ENCODE peak calls at places on chromosomes 16 and 17, in nine cellular contexts. I is GM23248, J is ovary, L is adipocyte, O is left ventricle myocardium inferior, B is lower leg skin, G is heart left ventricle, S is tibial artery, V is OCI-LY7. M is an unnamed sample.
A peak's percentile ranks its signal among the peaks of the same experiment; 100 is the strongest.

GRCh38 chr16:49094471-49094870 is 187.2 kb downstream of the CBLN1 start:
- DNase-seq in I (no peak), J (no peak), L (no peak), O (no peak), B (no peak), G (no peak), S (no peak), V (no peak), M (no peak)

GRCh38 chr17:66302761-66303626 is 581 bp downstream of the PRKCA start:
- DNase-seq in I (peak; percentile 74), J (peak; percentile 65), L (peak; percentile 65), O (peak; percentile 47), B (no peak), G (peak; percentile 53), S (peak; percentile 36), V (peak; percentile 57), M (no peak)

GRCh38 chr17:73910216-73910615 is 266.0 kb upstream of the SDK2 start:
- DNase-seq in I (no peak), J (no peak), L (no peak), O (no peak), B (no peak), G (no peak), S (no peak), V (peak; percentile 22), M (no peak)

GRCh38 chr16:70162041-70162451 is 11.5 kb upstream of the CLEC18C start:
- DNase-seq in I (peak; percentile 88), J (no peak), L (peak; percentile 67), O (no peak), B (peak; percentile 9), G (no peak), S (no peak), V (no peak), M (no peak)

GRCh38 chr17:72588961-72589360 is 468.1 kb downstream of the SOX9 start:
- DNase-seq in I (no peak), J (no peak), L (no peak), O (no peak), B (peak; percentile 43), G (no peak), S (no peak), V (no peak), M (no peak)

GRCh38 chr17:37726891-37727780 is 17.7 kb downstream of the HNF1B start:
- DNase-seq in I (no peak), J (no peak), L (no peak), O (no peak), B (no peak), G (no peak), S (no peak), V (no peak), M (no peak)

GRCh38 chr17:53353919-53354351 is 468.8 kb upstream of the KIF2B start:
- DNase-seq in I (no peak), J (no peak), L (no peak), O (no peak), B (peak; percentile 15), G (no peak), S (no peak), V (no peak), M (no peak)

GRCh38 chr17:61201211-61201610 is 198.4 kb upstream of the TBX2 start:
- DNase-seq in I (peak; percentile 91), J (no peak), L (peak; percentile 89), O (no peak), B (no peak), G (no peak), S (no peak), V (no peak), M (no peak)

GRCh38 chr17:45307290-45308015 is 9.4 kb downstream of the MAP3K14 start:
- DNase-seq in I (peak; percentile 93), J (peak; percentile 50), L (peak; percentile 94), O (no peak), B (peak; percentile 63), G (no peak), S (peak; percentile 46), V (peak; percentile 77), M (no peak)
- H3K4me3 ChIP-seq in I (peak overlapping the region; percentile 25), J (no peak overlapping the region), L (peak overlapping the region; percentile 63), O (no peak overlapping the region), B (no peak overlapping the region), G (no peak overlapping the region), S (no peak overlapping the region), V (peak overlapping the region; percentile 6), M (no peak overlapping the region)

GRCh38 chr16:1344499-1344898 is 7.2 kb downstream of the TSR3 start:
- DNase-seq in I (no peak), J (no peak), L (no peak), O (no peak), B (no peak), G (no peak), S (no peak), V (no peak), M (no peak)

GRCh38 chr16:1343428-1344242 is 8.0 kb downstream of the TSR3 start:
- DNase-seq in I (no peak), J (no peak), L (no peak), O (no peak), B (no peak), G (no peak), S (no peak), V (no peak), M (no peak)

GRCh38 chr16:1341495-1342388 is 8.3 kb downstream of the BAIAP3 start:
- DNase-seq in I (no peak), J (no peak), L (no peak), O (no peak), B (no peak), G (no peak), S (no peak), V (no peak), M (no peak)

GRCh38 chr16:1340730-1341494 is 7.5 kb downstream of the BAIAP3 start:
- DNase-seq in I (no peak), J (no peak), L (no peak), O (no peak), B (no peak), G (no peak), S (no peak), V (no peak), M (no peak)

GRCh38 chr16:1342526-1343427 is 8.9 kb downstream of the TSR3 start:
- DNase-seq in I (peak; percentile 86), J (peak; percentile 75), L (peak; percentile 56), O (peak; percentile 92), B (peak; percentile 92), G (peak; percentile 95), S (peak; percentile 84), V (peak; percentile 98), M (peak; percentile 94)
- H3K4me3 ChIP-seq in I (no peak overlapping the region), J (no peak overlapping the region), L (no peak overlapping the region), O (peak overlapping the region; percentile 63), B (no peak overlapping the region), G (no peak overlapping the region), S (peak overlapping the region; percentile 46), V (peak overlapping the region; percentile 57), M (peak overlapping the region; percentile 45)

GRCh38 chr16:4372315-4372577 is 598 bp downstream of the VASN start:
- DNase-seq in I (no peak), J (no peak), L (no peak), O (no peak), B (no peak), G (no peak), S (no peak), V (no peak), M (no peak)

GRCh38 chr16:4372578-4373355 is 1.1 kb downstream of the VASN start:
- DNase-seq in I (peak; percentile 95), J (peak; percentile 63), L (peak; percentile 50), O (peak; percentile 30), B (no peak), G (no peak), S (peak; percentile 68), V (peak; percentile 57), M (no peak)

GRCh38 chr16:4370151-4370550 is 1.5 kb upstream of the VASN start:
- DNase-seq in I (no peak), J (no peak), L (no peak), O (no peak), B (no peak), G (no peak), S (no peak), V (no peak), M (no peak)

GRCh38 chr16:4370570-4371480 is 823 bp upstream of the VASN start:
- DNase-seq in I (peak; percentile 77), J (peak; percentile 94), L (peak; percentile 85), O (peak; percentile 75), B (no peak), G (peak; percentile 87), S (peak; percentile 94), V (no peak), M (no peak)

GRCh38 chr16:4371481-4372314 is at the start of gene VASN:
- DNase-seq in I (peak; percentile 90), J (peak; percentile 95), L (peak; percentile 94), O (peak; percentile 83), B (peak; percentile 67), G (peak; percentile 82), S (peak; percentile 82), V (peak; percentile 64), M (peak; percentile 32)
- H3K4me3 ChIP-seq in I (peak within 1 kb of the TSS; percentile 100), J (peak within 1 kb of the TSS; percentile 78), L (peak within 1 kb of the TSS; percentile 98), O (peak within 1 kb of the TSS; percentile 75), B (peak within 1 kb of the TSS; percentile 35), G (peak within 1 kb of the TSS; percentile 36), S (peak within 1 kb of the TSS; percentile 61), V (peak within 1 kb of the TSS; percentile 54), M (peak within 1 kb of the TSS; percentile 13)

GRCh38 chr16:67184453-67185002 is 765 bp upstream of the MATCAP1 start:
- DNase-seq in I (no peak), J (no peak), L (no peak), O (no peak), B (no peak), G (no peak), S (no peak), V (no peak), M (no peak)

GRCh38 chr16:67183627-67184452 is at the start of gene MATCAP1:
- DNase-seq in I (peak; percentile 98), J (peak; percentile 99), L (peak; percentile 98), O (peak; percentile 93), B (peak; percentile 97), G (peak; percentile 97), S (peak; percentile 97), V (peak; percentile 97), M (peak; percentile 98)

GRCh38 chr16:67185866-67186134 is 2.0 kb upstream of the MATCAP1 start:
- DNase-seq in I (no peak), J (no peak), L (no peak), O (no peak), B (no peak), G (no peak), S (no peak), V (no peak), M (no peak)

GRCh38 chr16:67186550-67186950 is 2.8 kb upstream of the MATCAP1 start:
- DNase-seq in I (peak; percentile 61), J (peak; percentile 42), L (peak; percentile 41), O (no peak), B (no peak), G (no peak), S (no peak), V (no peak), M (no peak)

DNA sequence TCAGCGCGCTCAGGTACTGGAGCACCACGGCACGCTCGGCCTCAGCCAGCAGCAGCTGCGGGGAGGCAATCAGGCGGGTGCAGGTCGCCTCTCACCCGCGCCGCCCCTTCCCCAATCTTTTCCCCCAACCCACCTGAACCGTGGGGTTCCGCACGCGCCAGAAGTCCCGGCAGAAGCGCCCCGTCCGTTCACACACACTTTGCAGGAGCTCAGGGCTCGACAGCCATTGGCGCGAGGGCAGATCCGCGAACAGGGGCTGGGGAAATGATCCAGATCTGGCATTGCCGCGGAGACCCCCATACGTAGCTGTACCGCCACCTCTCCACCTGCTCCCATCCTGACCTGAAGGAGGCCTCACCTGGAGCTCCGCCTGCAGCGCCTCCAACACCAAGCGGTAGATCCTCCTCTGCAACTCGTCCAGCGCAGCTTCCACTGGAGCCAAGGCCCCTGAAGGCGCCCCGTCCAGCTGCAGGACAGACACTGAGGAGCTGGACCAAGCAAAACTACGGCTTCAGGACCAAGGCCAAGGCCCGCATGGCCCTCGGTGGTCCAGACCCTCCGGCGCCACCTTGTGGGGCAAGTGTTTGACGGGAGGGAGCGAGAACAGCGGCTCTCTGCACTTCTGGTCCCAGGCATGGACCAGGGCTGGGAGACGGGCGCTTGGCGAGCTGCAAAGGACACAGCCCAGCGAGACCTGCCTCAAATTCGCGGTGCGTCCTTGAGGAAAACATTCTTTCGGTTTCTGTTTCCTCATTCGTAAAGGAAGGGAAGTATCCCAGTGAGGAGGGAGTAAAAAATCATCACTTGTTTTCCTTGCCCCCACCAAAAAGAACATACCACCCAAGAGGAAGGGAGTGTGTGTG is 1.5 kb upstream of the MATCAP1 start:
- DNase-seq in I (peak; percentile 96), J (peak; percentile 97), L (peak; percentile 98), O (peak; percentile 93), B (peak; percentile 83), G (peak; percentile 93), S (peak; percentile 93), V (peak; percentile 80), M (peak; percentile 46)
- H3K4me3 ChIP-seq in I (peak overlapping the region; percentile 21), J (peak overlapping the region; percentile 83), L (peak overlapping the region; percentile 86), O (peak overlapping the region; percentile 75), B (no peak overlapping the region), G (no peak overlapping the region), S (peak overlapping the region; percentile 90), V (no peak overlapping the region), M (no peak overlapping the region)